ENCODE peak calls at places on chromosomes 5 and 9, in six cellular contexts. One of them, this sample, is unnamed.

GRCh38 chr5:136020383-136021015 is 8.3 kb upstream of the TGFBI start:
- DNase-seq in HEK293T: no peak
- DNase-seq in GM04504: peak; percentile 86
- DNase-seq in RWPE1: peak; percentile 98
- DNase-seq in ovary: no peak
- DNase-seq in GM13976: no peak
- DNase-seq in this sample: peak; percentile 100

GRCh38 chr9:69546265-69546664 is 125.9 kb downstream of the APBA1 start:
- DNase-seq in HEK293T: peak; percentile 23
- DNase-seq in GM04504: no peak
- DNase-seq in RWPE1: peak; percentile 29
- DNase-seq in ovary: no peak
- DNase-seq in GM13976: no peak
- DNase-seq in this sample: peak; percentile 36

GRCh38 chr9:4934976-4935672 is 49.9 kb upstream of the JAK2 start:
- DNase-seq in HEK293T: no peak
- DNase-seq in GM04504: no peak
- DNase-seq in RWPE1: no peak
- DNase-seq in ovary: no peak
- DNase-seq in GM13976: no peak
- DNase-seq in this sample: no peak

GRCh38 chr5:176596689-176597416 is 13.1 kb downstream of the GPRIN1 start:
- DNase-seq in HEK293T: no peak
- DNase-seq in GM04504: no peak
- DNase-seq in RWPE1: no peak
- DNase-seq in ovary: no peak
- DNase-seq in GM13976: peak; percentile 84
- DNase-seq in this sample: no peak

GRCh38 chr9:135951889-135952663 is 9.1 kb downstream of the UBAC1 start:
- DNase-seq in HEK293T: peak; percentile 49
- DNase-seq in GM04504: no peak
- DNase-seq in RWPE1: peak; percentile 98
- DNase-seq in ovary: no peak
- DNase-seq in GM13976: no peak
- DNase-seq in this sample: peak; percentile 95

GRCh38 chr5:101942321-101942882 is 353.7 kb downstream of the SLCO4C1 start:
- DNase-seq in HEK293T: peak; percentile 35
- DNase-seq in GM04504: no peak
- DNase-seq in RWPE1: peak; percentile 8
- DNase-seq in ovary: no peak
- DNase-seq in GM13976: no peak
- DNase-seq in this sample: peak; percentile 53

GRCh38 chr5:120735076-120735475 is 271.0 kb downstream of the PRR16 start:
- DNase-seq in HEK293T: no peak
- DNase-seq in GM04504: no peak
- DNase-seq in RWPE1: no peak
- DNase-seq in ovary: no peak
- DNase-seq in GM13976: no peak
- DNase-seq in this sample: no peak

GRCh38 chr5:135977375-135977928 is 22.7 kb upstream of the LECT2 start:
- DNase-seq in HEK293T: peak; percentile 78
- DNase-seq in GM04504: no peak
- DNase-seq in RWPE1: no peak
- DNase-seq in ovary: no peak
- DNase-seq in GM13976: peak; percentile 63
- DNase-seq in this sample: no peak

GRCh38 chr5:2686725-2687124 is 64.8 kb downstream of the IRX2 start:
- DNase-seq in HEK293T: no peak
- DNase-seq in GM04504: no peak
- DNase-seq in RWPE1: no peak
- DNase-seq in ovary: no peak
- DNase-seq in GM13976: no peak
- DNase-seq in this sample: peak; percentile 54

GRCh38 chr5:61082516-61083280 is 79.6 kb downstream of the SMIM15 start:
- DNase-seq in HEK293T: no peak
- DNase-seq in GM04504: no peak
- DNase-seq in RWPE1: no peak
- DNase-seq in ovary: no peak
- DNase-seq in GM13976: no peak
- DNase-seq in this sample: no peak

GRCh38 chr9:126722922-126723806 is 81.7 kb upstream of the ZBTB43 start:
- DNase-seq in HEK293T: no peak
- DNase-seq in GM04504: no peak
- DNase-seq in RWPE1: peak; percentile 67
- DNase-seq in ovary: no peak
- DNase-seq in GM13976: peak; percentile 86
- DNase-seq in this sample: no peak

GRCh38 chr9:135506327-135507103 is 6.0 kb downstream of the MRPS2 start:
- DNase-seq in HEK293T: no peak
- DNase-seq in GM04504: no peak
- DNase-seq in RWPE1: no peak
- DNase-seq in ovary: no peak
- DNase-seq in GM13976: no peak
- DNase-seq in this sample: no peak

GRCh38 chr9:109974143-109974917 is 194.3 kb downstream of the PALM2AKAP2 start:
- DNase-seq in HEK293T: no peak
- DNase-seq in GM04504: no peak
- DNase-seq in RWPE1: no peak
- DNase-seq in ovary: no peak
- DNase-seq in GM13976: peak; percentile 63
- DNase-seq in this sample: no peak

GRCh38 chr9:34927061-34927460 is 31.0 kb upstream of the PHF24 start:
- DNase-seq in HEK293T: no peak
- DNase-seq in GM04504: no peak
- DNase-seq in RWPE1: no peak
- DNase-seq in ovary: no peak
- DNase-seq in GM13976: no peak
- DNase-seq in this sample: no peak

GRCh38 chr5:102771435-102771834 is 16.3 kb downstream of the PAM start:
- DNase-seq in HEK293T: no peak
- DNase-seq in GM04504: no peak
- DNase-seq in RWPE1: no peak
- DNase-seq in ovary: no peak
- DNase-seq in GM13976: no peak
- DNase-seq in this sample: no peak

GRCh38 chr5:160097981-160098380 is 21.3 kb downstream of the PWWP2A start:
- DNase-seq in HEK293T: no peak
- DNase-seq in GM04504: no peak
- DNase-seq in RWPE1: no peak
- DNase-seq in ovary: no peak
- DNase-seq in GM13976: no peak
- DNase-seq in this sample: peak; percentile 37

GRCh38 chr5:148486456-148486855 is 102.7 kb downstream of the FBXO38 start:
- DNase-seq in HEK293T: no peak
- DNase-seq in GM04504: no peak
- DNase-seq in RWPE1: no peak
- DNase-seq in ovary: no peak
- DNase-seq in GM13976: no peak
- DNase-seq in this sample: no peak

GRCh38 chr5:51960617-51961115 is 577.4 kb downstream of the ISL1 start:
- DNase-seq in HEK293T: peak; percentile 13
- DNase-seq in GM04504: no peak
- DNase-seq in RWPE1: peak; percentile 29
- DNase-seq in ovary: no peak
- DNase-seq in GM13976: no peak
- DNase-seq in this sample: peak; percentile 17

This sample was measured in MCF 10A.